ENCODE peak calls at places on chromosome 13, in four cellular contexts. U is stimulated activated CD4-positive, alpha-beta T cell treated with anti-CD3 and anti-CD28 coated beads, Interleukin-12 subunit alpha, Interleukin-12 subunit beta, amount 100 ng/mL, for 24 hours; P is A549; Q is head of caudate nucleus. B is an unnamed sample.

GRCh38 chr13:24033527-24034302 is 126.8 kb upstream of the SPATA13 start:
- DNase-seq in Q (no peak), U (no peak), P (no peak), B (no peak)

GRCh38 chr13:24097064-24097463 is 63.5 kb upstream of the SPATA13 start:
- DNase-seq in Q (no peak), P (no peak), U (peak; percentile 51), B (peak; percentile 18)

GRCh38 chr13:113786262-113786841 is 27.3 kb downstream of the TMEM255B start:
- DNase-seq in U (no peak), P (no peak), Q (no peak), B (no peak)

GRCh38 chr13:51821666-51822065 is 17.7 kb upstream of the DHRS12 start:
- DNase-seq in Q (no peak), P (no peak), U (no peak), B (no peak)

GRCh38 chr13:27423333-27423732 is 1.1 kb upstream of the GTF3A start:
- DNase-seq in U (no peak), P (no peak), Q (no peak), B (no peak)

GRCh38 chr13:28494861-28495585 is at the start of gene FLT1:
- DNase-seq in Q (no peak), P (no peak), U (peak; percentile 41), B (no peak)

GRCh38 chr13:66805657-66806056 is 424.5 kb downstream of the PCDH9 start:
- DNase-seq in U (no peak), Q (no peak), P (no peak), B (no peak)

GRCh38 chr13:20711301-20712044 is 8.0 kb downstream of the IL17D start:
- DNase-seq in P (peak; percentile 22), Q (no peak), U (no peak), B (no peak)

GRCh38 chr13:97875218-97875617 is 78.3 kb upstream of the IPO5 start:
- DNase-seq in Q (no peak), P (no peak), U (no peak), B (no peak)

GRCh38 chr13:113802090-113802531 is 43.1 kb downstream of the TMEM255B start:
- DNase-seq in Q (no peak), P (peak; percentile 15), U (no peak), B (no peak)

GRCh38 chr13:22945321-22946226 is 235.2 kb upstream of the SGCG start:
- DNase-seq in P (no peak), Q (no peak), U (no peak), B (no peak)

GRCh38 chr13:72390909-72391308 is 336.5 kb downstream of the MZT1 start:
- DNase-seq in Q (no peak), P (no peak), U (no peak), B (no peak)

GRCh38 chr13:111080642-111081041 is 34.5 kb upstream of the ARHGEF7 start:
- DNase-seq in Q (no peak), P (no peak), U (no peak), B (no peak)

GRCh38 chr13:99439048-99439447 is 62.2 kb upstream of the TM9SF2 start:
- DNase-seq in P (no peak), Q (no peak), U (no peak), B (no peak)

GRCh38 chr13:98332691-98333090 is 155.6 kb upstream of the RNF113B start:
- DNase-seq in Q (no peak), U (no peak), P (no peak), B (no peak)

GRCh38 chr13:49749852-49750251 is 42.6 kb downstream of the KPNA3 start:
- DNase-seq in Q (no peak), P (no peak), U (no peak), B (no peak)

GRCh38 chr13:39765801-39766463 is 110.5 kb downstream of the COG6 start:
- DNase-seq in Q (peak; percentile 34), P (no peak), U (no peak), B (no peak)

GRCh38 chr13:27658569-27658968 is 36.9 kb downstream of the POLR1D start:
- DNase-seq in U (no peak), P (no peak), Q (no peak), B (no peak)

GRCh38 chr13:61891420-61891819 is 475.8 kb upstream of the PCDH20 start:
- DNase-seq in P (no peak), U (no peak), Q (no peak), B (no peak)

GRCh38 chr13:40794414-40795368 is 5.3 kb downstream of the SLC25A15 start:
- DNase-seq in P (no peak), Q (no peak), U (no peak), B (no peak)

GRCh38 chr13:47033216-47033615 is 136.4 kb upstream of the HTR2A start:
- DNase-seq in Q (no peak), P (no peak), U (no peak), B (no peak)

GRCh38 chr13:76637651-76638111 is 248.5 kb downstream of the KCTD12 start:
- DNase-seq in Q (no peak), U (no peak), P (no peak), B (no peak)

GRCh38 chr13:46213242-46213641 is 1.5 kb downstream of the LRRC63 start:
- DNase-seq in P (no peak), U (no peak), Q (no peak), B (no peak)

GRCh38 chr13:81927347-81927746 is 1586.4 kb upstream of the SPRY2 start:
- DNase-seq in Q (no peak), U (no peak), P (no peak), B (no peak)

GRCh38 chr13:44368062-44368591 is 5.5 kb upstream of the SERP2 start:
- DNase-seq in P (no peak), U (no peak), Q (no peak), B (no peak)

GRCh38 chr13:112103260-112103843 is 36.4 kb downstream of the SOX1 start:
- DNase-seq in P (no peak), U (no peak), Q (no peak), B (no peak)

B was measured in stimulated activated CD8-positive, alpha-beta memory T cell treated with anti-CD3 and anti-CD28 coated beads, Interleukin-7, amount 100 ng/mL, for 24 hours.